ENCODE peak calls at places on chromosomes 5 and 9, in five cellular contexts. W, Y, O, S and T are unnamed samples.

GRCh38 chr5:176596689-176597416 is 13.1 kb downstream of the GPRIN1 start:
- DNase-seq in W (peak), Y (peak), O (peak), S (no peak), T (no peak)

GRCh38 chr5:151903243-151903653 is 21.4 kb downstream of the GLRA1 start:
- DNase-seq in W (no peak), Y (no peak), O (no peak), S (no peak), T (no peak)

GRCh38 chr9:27440888-27441740 is 83.0 kb upstream of the IFNK start:
- DNase-seq in W (no peak), Y (no peak), O (no peak), S (no peak), T (no peak)

GRCh38 chr9:127568971-127569818 is 42.9 kb upstream of the STXBP1 start:
- DNase-seq in W (peak), Y (peak), O (peak), S (peak), T (no peak)

GRCh38 chr5:52856564-52856963 is 68.8 kb downstream of the ITGA1 start:
- DNase-seq in W (no peak), Y (peak), O (no peak), S (no peak), T (no peak)

GRCh38 chr9:133741716-133742115 is 3.6 kb upstream of the SARDH start:
- DNase-seq in W (no peak), Y (no peak), O (no peak), S (no peak), T (no peak)

GRCh38 chr9:106799146-106799545 is 63.8 kb upstream of the ZNF462 start:
- DNase-seq in W (no peak), Y (peak), O (no peak), S (peak), T (peak)

GRCh38 chr9:129653819-129654528 is 11.5 kb upstream of the PRRX2 start:
- DNase-seq in W (no peak), Y (no peak), O (no peak), S (no peak), T (no peak)

GRCh38 chr5:38135486-38136031 is 122.8 kb upstream of the EGFLAM start:
- DNase-seq in W (no peak), Y (no peak), O (no peak), S (no peak), T (no peak)

GRCh38 chr9:13731637-13732036 is 452.1 kb upstream of the MPDZ start:
- DNase-seq in W (no peak), Y (no peak), O (no peak), S (no peak), T (no peak)

GRCh38 chr5:57695179-57695578 is 212.6 kb upstream of the ACTBL2 start:
- DNase-seq in W (no peak), Y (no peak), O (no peak), S (no peak), T (no peak)

GRCh38 chr9:97934321-97935115 is 3.5 kb downstream of the HEMGN start:
- DNase-seq in W (no peak), Y (no peak), O (peak), S (no peak), T (no peak)

GRCh38 chr9:37800631-37801286 is at the start of gene DCAF10:
- DNase-seq in W (peak), Y (peak), O (peak), S (peak), T (no peak)

GRCh38 chr9:101307041-101307440 is 77.8 kb downstream of the BAAT start:
- DNase-seq in W (no peak), Y (no peak), O (no peak), S (no peak), T (no peak)

GRCh38 chr9:92165472-92165871 is 50.3 kb upstream of the SPTLC1 start:
- DNase-seq in W (no peak), Y (no peak), O (no peak), S (no peak), T (no peak)

GRCh38 chr5:153658151-153658550 is 167.7 kb downstream of the GRIA1 start:
- DNase-seq in W (no peak), Y (no peak), O (no peak), S (no peak), T (no peak)

GRCh38 chr5:37886207-37886905 is 46.5 kb upstream of the GDNF start:
- DNase-seq in W (no peak), Y (peak), O (no peak), S (no peak), T (no peak)

GRCh38 chr5:22852807-22853670 is at the start of gene CDH12:
- DNase-seq in W (no peak), Y (no peak), O (peak), S (no peak), T (no peak)

GRCh38 chr5:42225009-42225408 is 198.2 kb upstream of the GHR start:
- DNase-seq in W (no peak), Y (no peak), O (no peak), S (no peak), T (no peak)

GRCh38 chr5:90590-91547 is 1.1 kb upstream of the PLEKHG4B start:
- DNase-seq in W (peak), Y (no peak), O (no peak), S (no peak), T (no peak)

GRCh38 chr5:137822158-137822764 is 45.4 kb upstream of the MYOT start:
- DNase-seq in W (peak), Y (peak), O (no peak), S (peak), T (peak)

GRCh38 chr5:119356384-119357188 is 767 bp downstream of the TNFAIP8 start:
- DNase-seq in W (no peak), Y (no peak), O (no peak), S (no peak), T (no peak)

GRCh38 chr5:145484195-145484594 is 350.9 kb downstream of the PRELID2 start:
- DNase-seq in W (no peak), Y (peak), O (no peak), S (peak), T (peak)

GRCh38 chr9:112384219-112384618 is 4.3 kb downstream of the HSDL2 start:
- DNase-seq in W (no peak), Y (no peak), O (no peak), S (no peak), T (no peak)

GRCh38 chr5:173582198-173583092 is 34.0 kb downstream of the BOD1 start:
- DNase-seq in W (no peak), Y (peak), O (no peak), S (no peak), T (peak)

GRCh38 chr5:179558912-179559279 is 8.5 kb downstream of the RUFY1 start:
- DNase-seq in W (peak), Y (peak), O (peak), S (no peak), T (no peak)

GRCh38 chr9:12889402-12890106 is 114.7 kb downstream of the LURAP1L start:
- DNase-seq in W (no peak), Y (peak), O (no peak), S (no peak), T (no peak)

GRCh38 chr9:4689013-4689412 is 9.6 kb downstream of the CDC37L1 start:
- DNase-seq in W (no peak), Y (no peak), O (no peak), S (no peak), T (no peak)

GRCh38 chr5:157994906-157995519 is 136.1 kb upstream of the CLINT1 start:
- DNase-seq in W (peak), Y (peak), O (peak), S (peak), T (no peak)

GRCh38 chr5:158435161-158435616 is 576.2 kb upstream of the CLINT1 start:
- DNase-seq in W (no peak), Y (no peak), O (no peak), S (no peak), T (no peak)

GRCh38 chr5:177093803-177094202 is 7.1 kb downstream of the FGFR4 start:
- DNase-seq in W (no peak), Y (no peak), O (no peak), S (no peak), T (no peak)

GRCh38 chr9:121206516-121207370 is 5.1 kb upstream of the RAB14 start:
- DNase-seq in W (no peak), Y (peak), O (no peak), S (no peak), T (no peak)

GRCh38 chr5:143212261-143212660 is 191.2 kb downstream of the NR3C1 start:
- DNase-seq in W (no peak), Y (no peak), O (no peak), S (no peak), T (no peak)

GRCh38 chr9:134589748-134590147 is 51.9 kb upstream of the COL5A1 start:
- DNase-seq in W (no peak), Y (no peak), O (no peak), S (no peak), T (no peak)

GRCh38 chr9:30982301-30982700 is 1402.1 kb upstream of the ACO1 start:
- DNase-seq in W (no peak), Y (no peak), O (no peak), S (no peak), T (no peak)

GRCh38 chr5:180364306-180364856 is 11.2 kb upstream of the GFPT2 start:
- DNase-seq in W (no peak), Y (no peak), O (no peak), S (no peak), T (no peak)

GRCh38 chr5:150272531-150272930 is 17.0 kb downstream of the CAMK2A start:
- DNase-seq in W (no peak), Y (peak), O (no peak), S (no peak), T (no peak)
- TF ChIP-seq CTCF in W (no peak), Y (peak), O (no peak), S (peak), T (peak)

DNA sequence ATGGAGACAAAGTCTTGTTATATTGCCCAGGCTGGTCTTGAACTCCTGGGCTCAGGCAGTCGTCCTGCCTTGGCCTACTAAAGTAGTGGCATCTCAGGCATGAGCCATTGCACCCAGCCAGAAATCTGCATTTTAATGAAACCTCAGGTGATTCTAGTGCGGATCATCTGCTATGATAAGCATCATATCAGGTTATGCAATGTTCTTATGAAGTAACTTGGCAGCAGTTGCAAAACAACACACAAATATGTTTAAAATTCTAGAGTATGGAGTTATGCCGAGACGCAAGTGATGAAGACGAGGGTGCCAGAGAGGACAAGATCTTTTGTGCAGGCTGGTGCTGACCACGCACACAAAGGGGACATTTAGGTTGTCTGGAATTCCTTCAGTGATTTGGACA is 153.2 kb upstream of the MEF2C start:
- DNase-seq in W (no peak), Y (no peak), O (no peak), S (no peak), T (no peak)
- H3K4me3 ChIP-seq in W (no peak), Y (no peak), O (no peak), S (no peak), T (no peak)

DNA sequence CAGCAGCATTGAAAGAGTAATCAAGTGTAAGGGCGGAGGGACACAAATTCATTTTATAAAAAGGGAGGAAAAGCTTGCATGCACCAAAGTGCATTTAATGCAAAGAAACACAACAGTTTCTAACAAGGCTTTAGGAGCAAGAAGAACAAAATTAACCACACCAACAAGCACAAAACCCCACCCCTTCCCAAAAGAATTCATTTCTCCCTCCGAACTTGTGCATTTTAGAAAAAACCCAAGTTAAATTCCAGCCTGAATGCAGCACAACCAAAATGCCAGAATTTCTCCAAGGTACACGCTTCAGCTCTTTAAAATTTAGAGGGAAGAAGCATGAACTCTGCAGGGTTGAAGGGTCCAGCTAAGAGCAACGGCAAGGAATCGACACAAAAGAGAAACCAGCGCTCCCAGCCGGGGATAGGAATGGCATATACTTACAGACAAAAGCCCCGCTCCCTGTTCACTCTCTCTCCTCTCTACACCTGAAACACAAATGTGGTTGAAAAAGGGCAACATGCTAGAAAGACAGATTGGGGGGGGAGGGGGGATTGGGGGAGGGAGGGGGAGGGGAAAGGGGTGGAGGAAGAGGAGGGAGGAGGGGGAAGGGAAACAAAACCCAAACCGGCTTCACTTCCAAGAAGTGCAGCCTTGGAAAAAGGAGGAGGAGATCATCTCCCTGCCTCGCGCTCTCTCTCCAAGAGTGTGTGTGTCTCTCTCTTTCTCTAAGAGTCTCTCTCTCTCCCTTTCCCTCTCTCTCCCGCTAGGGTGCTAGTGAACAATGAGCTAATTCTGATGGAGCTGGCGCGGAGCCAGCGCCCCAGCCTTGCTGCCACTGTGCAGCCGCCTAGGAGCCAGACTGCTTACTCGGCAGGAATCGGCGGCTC is at the start of gene NREP:
- DNase-seq in W (peak), Y (peak), O (peak), S (peak), T (peak)
- TF ChIP-seq CTCF in W (peak), Y (peak), O (peak), S (peak), T (peak)

GRCh38 chr5:129400395-129400983 is 59.6 kb upstream of the ADAMTS19 start:
- DNase-seq in W (no peak), Y (no peak), O (no peak), S (no peak), T (no peak)
- H3K4me3 ChIP-seq in W (no peak), Y (no peak), O (no peak), S (no peak), T (no peak)

DNA sequence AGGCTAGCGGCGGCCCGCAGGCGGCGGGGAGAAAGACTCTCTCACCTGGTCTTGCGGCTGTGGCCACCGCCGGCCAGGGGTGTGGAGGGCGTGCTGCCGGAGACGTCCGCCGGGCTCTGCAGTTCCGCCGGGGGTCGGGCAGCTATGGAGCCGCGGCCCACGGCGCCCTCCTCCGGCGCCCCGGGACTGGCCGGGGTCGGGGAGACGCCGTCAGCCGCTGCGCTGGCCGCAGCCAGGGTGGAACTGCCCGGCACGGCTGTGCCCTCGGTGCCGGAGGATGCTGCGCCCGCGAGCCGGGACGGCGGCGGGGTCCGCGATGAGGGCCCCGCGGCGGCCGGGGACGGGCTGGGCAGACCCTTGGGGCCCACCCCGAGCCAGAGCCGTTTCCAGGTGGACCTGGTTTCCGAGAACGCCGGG is 253 bp downstream of the SLC12A2 start:
- DNase-seq in W (no peak), Y (peak), O (peak), S (no peak), T (no peak)
- TF ChIP-seq CTCF in W (peak), Y (peak), O (no peak), S (peak), T (peak)

GRCh38 chr9:69173891-69174644 is at the start of gene TJP2:
- DNase-seq in W (peak), Y (peak), O (peak), S (no peak), T (no peak)
- H3K4me3 ChIP-seq in W (peak), Y (peak), O (peak), S (peak), T (peak)

DNA sequence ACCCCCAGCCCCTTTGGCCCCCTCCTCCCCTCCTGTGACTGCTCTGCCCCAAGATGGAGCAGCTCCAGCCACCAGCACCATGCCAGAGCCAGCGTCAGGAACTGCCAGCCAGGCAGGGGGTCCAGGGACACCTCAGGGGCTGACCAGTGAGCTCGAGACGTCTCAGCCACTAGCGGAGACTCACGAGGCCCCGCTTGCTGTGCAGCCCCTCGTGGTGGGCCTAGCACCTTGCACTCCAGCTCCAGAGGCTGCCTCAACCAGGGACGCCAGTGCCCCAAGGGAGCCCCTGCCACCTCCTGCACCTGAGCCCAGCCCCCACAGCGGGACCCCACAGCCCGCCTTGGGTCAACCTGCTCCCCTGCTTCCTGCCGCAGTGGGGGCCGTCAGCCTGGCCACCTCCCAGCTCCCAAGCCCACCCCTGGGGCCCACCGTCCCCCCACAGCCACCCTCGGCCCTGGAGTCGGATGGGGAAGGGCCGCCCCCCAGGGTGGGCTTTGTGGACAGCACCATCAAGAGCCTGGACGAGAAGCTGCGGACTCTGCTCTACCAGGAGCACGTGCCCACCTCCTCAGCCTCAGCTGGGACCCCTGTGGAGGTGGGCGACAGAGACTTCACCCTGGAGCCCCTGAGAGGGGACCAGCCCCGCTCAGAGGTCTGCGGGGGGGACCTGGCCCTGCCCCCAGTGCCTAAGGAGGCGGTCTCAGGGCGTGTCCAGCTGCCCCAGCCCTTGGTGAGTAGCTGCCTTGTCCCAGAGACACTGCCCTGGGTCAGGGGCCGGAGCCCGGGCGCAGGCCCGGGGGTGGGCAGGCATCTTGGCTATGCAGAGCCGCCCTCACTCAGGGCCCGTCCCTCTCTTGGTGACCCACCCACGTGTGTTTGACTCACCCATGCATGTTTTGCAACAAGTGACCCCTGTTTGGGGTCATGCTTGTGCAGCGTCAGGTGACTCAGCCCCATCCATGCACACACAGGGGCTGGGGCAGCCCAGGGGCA is 105.2 kb downstream of the WNK2 start:
- DNase-seq in W (no peak), Y (peak), O (peak), S (no peak), T (no peak)
- TF ChIP-seq CTCF in W (no peak), Y (no peak), O (no peak), S (no peak), T (no peak)

GRCh38 chr9:105445203-105445881 is 2.5 kb upstream of the FSD1L start:
- DNase-seq in W (no peak), Y (no peak), O (no peak), S (no peak), T (no peak)

GRCh38 chr9:105449081-105449480 is 1.2 kb downstream of the FSD1L start:
- DNase-seq in W (no peak), Y (no peak), O (no peak), S (no peak), T (no peak)

GRCh38 chr9:105447386-105447813 is 434 bp upstream of the FSD1L start:
- DNase-seq in W (no peak), Y (no peak), O (no peak), S (no peak), T (no peak)

GRCh38 chr9:105444130-105444529 is 3.7 kb upstream of the FSD1L start:
- DNase-seq in W (no peak), Y (peak), O (no peak), S (no peak), T (no peak)

DNA sequence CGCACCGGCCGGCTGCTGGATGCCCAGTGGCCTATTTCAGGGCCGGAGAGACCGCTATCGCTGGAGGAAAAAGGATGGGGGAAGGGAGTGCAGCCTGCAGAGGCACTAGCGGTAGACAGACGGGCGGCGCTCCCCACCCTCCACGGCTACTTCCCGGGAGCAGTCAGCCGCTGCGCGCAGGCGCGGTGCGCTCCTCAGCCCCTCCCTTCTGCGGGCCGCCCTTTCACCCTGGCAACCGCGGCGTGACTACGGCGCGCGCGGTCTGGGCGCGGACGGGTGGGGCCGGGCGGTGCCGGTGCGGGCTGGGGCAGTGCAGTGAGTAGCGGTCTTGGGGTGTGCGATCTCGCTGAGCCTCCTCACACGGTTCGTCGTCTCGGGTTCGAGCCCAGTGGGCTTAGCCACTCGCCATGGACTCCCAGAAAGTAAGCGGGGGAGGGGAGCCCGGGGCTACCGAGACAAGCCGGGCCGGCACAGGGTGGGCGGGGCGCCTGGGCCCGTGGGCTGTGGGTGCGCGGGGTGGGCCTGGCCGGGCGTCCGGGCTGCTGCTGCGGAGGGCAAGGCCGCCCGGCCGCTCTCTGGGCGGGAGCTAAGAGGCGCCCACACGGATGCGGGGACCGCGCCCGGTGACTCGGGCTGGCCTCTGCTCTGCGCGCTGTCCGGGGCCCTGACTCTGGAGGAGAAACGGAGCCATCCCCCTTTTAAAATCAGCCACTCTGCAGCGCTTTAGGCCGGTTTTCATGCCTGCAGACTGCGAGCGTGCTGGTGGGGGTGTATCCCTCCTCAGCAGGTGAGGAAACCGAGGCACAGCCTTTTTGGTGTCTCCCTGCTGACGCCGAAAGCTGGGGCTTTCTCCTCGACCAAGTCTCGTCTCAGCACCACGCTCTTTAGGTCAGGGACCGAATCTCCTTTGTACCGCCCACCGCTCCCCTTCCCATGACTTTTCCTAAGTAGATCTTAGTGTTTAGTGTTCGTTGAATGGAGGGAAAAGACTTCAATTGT is at the start of gene FSD1L:
- DNase-seq in W (peak), Y (peak), O (peak), S (peak), T (peak)
- H3K4me3 ChIP-seq in W (peak), Y (peak), O (peak), S (peak), T (peak)